ENCODE peak calls at places on chromosome 17, in six cellular contexts. C is heart right ventricle, Q is left lung, Z is aorta, T is pancreas, L is MM.1S. I is an unnamed sample.

GRCh38 chr17:35046740-35047283 is 16.7 kb downstream of the RFFL start:
- DNase-seq in Z (no peak), L (peak; percentile 56), T (no peak), Q (no peak), C (no peak), I (no peak)

GRCh38 chr17:27569257-27569722 is 61.7 kb upstream of the LGALS9 start:
- DNase-seq in T (no peak), C (no peak), Q (no peak), L (no peak), Z (no peak), I (no peak)

GRCh38 chr17:70808596-70808995 is 639.3 kb downstream of the KCNJ2 start:
- DNase-seq in T (no peak), L (no peak), Q (no peak), C (no peak), Z (no peak), I (no peak)

GRCh38 chr17:41967141-41967920 is 736 bp downstream of the CNP start:
- DNase-seq in T (peak; percentile 68), Q (peak; percentile 83), C (no peak), Z (no peak), L (peak; percentile 34), I (no peak)

GRCh38 chr17:19264277-19264676 is 27.1 kb downstream of the EPN2 start:
- DNase-seq in Q (no peak), L (no peak), C (no peak), T (no peak), Z (no peak), I (no peak)

GRCh38 chr17:40371261-40371929 is 6.9 kb upstream of the GJD3 start:
- DNase-seq in T (no peak), Q (no peak), Z (no peak), L (no peak), C (no peak), I (no peak)

GRCh38 chr17:14429084-14429483 is 128.2 kb downstream of the HS3ST3B1 start:
- DNase-seq in Q (no peak), T (no peak), C (no peak), L (no peak), Z (no peak), I (no peak)

GRCh38 chr17:8013731-8014557 is 11.5 kb downstream of the GUCY2D start:
- DNase-seq in Z (no peak), T (no peak), C (no peak), Q (peak; percentile 62), L (no peak), I (no peak)

GRCh38 chr17:47829870-47830269 is 1.5 kb downstream of the MRPL10 start:
- DNase-seq in Q (no peak), C (no peak), Z (no peak), L (peak; percentile 29), T (no peak), I (peak; percentile 45)

GRCh38 chr17:40563371-40564052 is 1.8 kb downstream of the CCR7 start:
- DNase-seq in Q (no peak), L (no peak), T (no peak), Z (peak; percentile 33), C (no peak), I (no peak)

GRCh38 chr17:52383493-52384100 is 225.1 kb upstream of the CA10 start:
- DNase-seq in T (no peak), C (no peak), L (peak; percentile 67), Q (no peak), Z (no peak), I (no peak)

GRCh38 chr17:82065193-82065637 is 389 bp downstream of the DUS1L start:
- DNase-seq in L (peak; percentile 19), T (no peak), Z (no peak), Q (peak; percentile 86), C (peak; percentile 29), I (no peak)

GRCh38 chr17:15260376-15261062 is 4.6 kb downstream of the PMP22 start:
- DNase-seq in C (peak; percentile 92), T (peak; percentile 94), L (no peak), Z (peak; percentile 96), Q (peak; percentile 93), I (peak; percentile 15)

GRCh38 chr17:27459433-27459832 is 3.2 kb downstream of the KSR1 start:
- DNase-seq in Q (no peak), Z (no peak), L (no peak), C (no peak), T (no peak), I (no peak)

GRCh38 chr17:54270499-54270898 is 447.8 kb downstream of the KIF2B start:
- DNase-seq in C (no peak), Z (no peak), T (no peak), L (no peak), Q (no peak), I (no peak)
- H3K9me3 ChIP-seq in C (no peaks in the 10 kb centered on the region), Z (no peaks in the 10 kb centered on the region), T (no peaks in the 10 kb centered on the region), L (no peaks in the 10 kb centered on the region), Q (no peaks in the 10 kb centered on the region), I (no peaks in the 10 kb centered on the region)

DNA sequence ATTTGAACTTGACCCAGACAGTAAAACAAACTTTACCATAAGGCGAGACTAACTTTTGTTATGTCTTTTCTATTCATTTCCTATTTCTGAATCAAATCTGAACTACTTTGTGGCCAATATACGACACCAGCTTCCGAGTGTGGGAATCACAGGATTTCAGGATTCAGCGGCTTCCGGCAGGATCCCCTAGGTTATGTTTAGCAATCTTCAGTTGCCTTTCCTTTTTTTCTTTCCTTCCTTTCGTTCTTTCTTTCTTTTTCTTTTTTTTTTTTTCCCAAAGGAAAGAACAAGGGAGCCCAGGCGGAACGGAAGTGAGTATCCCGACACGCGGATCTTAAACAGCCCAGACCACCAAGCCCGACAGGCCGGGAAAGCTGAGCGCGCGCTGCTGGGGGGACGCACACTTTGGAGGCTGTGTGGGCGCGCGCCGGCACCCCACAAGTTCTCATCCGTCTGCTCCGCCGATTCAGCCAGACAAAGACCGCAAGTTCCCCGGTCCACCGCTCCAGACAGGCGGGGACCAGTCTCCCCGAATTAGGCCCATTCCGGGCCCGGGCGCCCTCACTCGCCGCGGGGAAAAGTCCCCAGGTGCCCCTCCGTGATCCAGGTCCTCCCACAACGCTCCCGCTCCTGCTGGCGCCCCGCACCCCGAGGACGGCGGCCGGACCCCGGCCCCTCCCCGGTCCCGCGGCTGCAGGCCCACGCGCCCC is 540 bp downstream of the TBC1D16 start:
- DNase-seq in L (no peak), Q (no peak), T (peak; percentile 72), C (peak; percentile 35), Z (no peak), I (peak; percentile 38)
- H3K9me3 ChIP-seq in L (no peaks in the 10 kb centered on the region), Q (no peaks in the 10 kb centered on the region), T (no peaks in the 10 kb centered on the region), C (no peaks in the 10 kb centered on the region), Z (no peaks in the 10 kb centered on the region), I (no peaks in the 10 kb centered on the region)

GRCh38 chr17:69679839-69680238 is 265.3 kb downstream of the MAP2K6 start:
- DNase-seq in Z (no peak), L (no peak), C (no peak), Q (no peak), T (no peak), I (no peak)
- H3K9me3 ChIP-seq in Z (no peaks in the 10 kb centered on the region), L (no peaks in the 10 kb centered on the region), C (no peaks in the 10 kb centered on the region), Q (no peaks in the 10 kb centered on the region), T (no peaks in the 10 kb centered on the region), I (no peaks in the 10 kb centered on the region)

GRCh38 chr17:22694362-22695227 is 1002.3 kb downstream of the KCNJ18 start:
- DNase-seq in Z (no peak), C (no peak), L (no peak), T (peak; percentile 40), Q (no peak), I (no peak)
- H3K9me3 ChIP-seq in Z (peaks cover 2% of the 10 kb centered on the region), C (no peaks in the 10 kb centered on the region), L (no peaks in the 10 kb centered on the region), T (no peaks in the 10 kb centered on the region), Q (no peaks in the 10 kb centered on the region), I (no peaks in the 10 kb centered on the region)

GRCh38 chr17:74441537-74441936 is 9.6 kb downstream of the GPRC5C start:
- DNase-seq in L (no peak), T (no peak), Q (peak; percentile 13), C (no peak), Z (no peak), I (no peak)

GRCh38 chr17:74442670-74443515 is 11.0 kb downstream of the GPRC5C start:
- DNase-seq in Z (peak; percentile 93), C (peak; percentile 93), L (no peak), Q (peak; percentile 92), T (peak; percentile 95), I (no peak)

GRCh38 chr17:74443516-74444296 is 11.8 kb downstream of the GPRC5C start:
- DNase-seq in L (no peak), T (no peak), Q (no peak), C (no peak), Z (no peak), I (no peak)

GRCh38 chr17:74444406-74444805 is 12.5 kb downstream of the GPRC5C start:
- DNase-seq in T (no peak), Z (no peak), C (peak; percentile 63), L (no peak), Q (peak; percentile 68), I (no peak)

GRCh38 chr17:74442291-74442669 is 10.4 kb downstream of the GPRC5C start:
- DNase-seq in C (no peak), T (no peak), L (no peak), Q (peak; percentile 15), Z (no peak), I (no peak)
- H3K9me3 ChIP-seq in C (no peaks in the 10 kb centered on the region), T (no peaks in the 10 kb centered on the region), L (no peaks in the 10 kb centered on the region), Q (no peaks in the 10 kb centered on the region), Z (no peaks in the 10 kb centered on the region), I (no peaks in the 10 kb centered on the region)